ENCODE peak calls at places on chromosome 1, in six cellular contexts. Q, Z, S, U, I and B are unnamed samples.

GRCh38 chr1:109441105-109441504 is 14.9 kb upstream of the PSMA5 start:
- DNase-seq in Q (no peak), Z (no peak), S (no peak), U (no peak), I (no peak), B (no peak)

GRCh38 chr1:29395724-29396437 is 159.6 kb downstream of the PTPRU start:
- DNase-seq in Q (no peak), Z (no peak), S (peak; percentile 2), U (peak; percentile 23), I (no peak), B (no peak)

GRCh38 chr1:107748529-107748928 is 216.5 kb downstream of the VAV3 start:
- DNase-seq in Q (no peak), Z (peak; percentile 3), S (peak; percentile 48), U (no peak), I (no peak), B (no peak)

GRCh38 chr1:15788624-15789301 is 18.7 kb downstream of the UQCRHL start:
- DNase-seq in Q (no peak), Z (no peak), S (no peak), U (no peak), I (no peak), B (no peak)

GRCh38 chr1:197467881-197468280 is 199.8 kb downstream of the CRB1 start:
- DNase-seq in Q (no peak), Z (no peak), S (no peak), U (no peak), I (no peak), B (no peak)

GRCh38 chr1:230758705-230759354 is 11.6 kb downstream of the CAPN9 start:
- DNase-seq in Q (no peak), Z (no peak), S (peak; percentile 49), U (no peak), I (no peak), B (no peak)

GRCh38 chr1:32716312-32717126 is 13.9 kb upstream of the SYNC start:
- DNase-seq in Q (no peak), Z (peak; percentile 65), S (peak; percentile 98), U (no peak), I (no peak), B (no peak)

GRCh38 chr1:166839600-166840308 is 479 bp downstream of the POGK start:
- DNase-seq in Q (peak; percentile 40), Z (peak; percentile 46), S (peak; percentile 71), U (no peak), I (peak; percentile 79), B (no peak)

GRCh38 chr1:37177230-37177864 is 143.0 kb upstream of the GRIK3 start:
- DNase-seq in Q (peak; percentile 57), Z (peak; percentile 14), S (peak; percentile 46), U (no peak), I (no peak), B (no peak)

GRCh38 chr1:19747741-19748140 is 52.0 kb downstream of the TMCO4 start:
- DNase-seq in Q (no peak), Z (no peak), S (no peak), U (no peak), I (no peak), B (no peak)

GRCh38 chr1:19752083-19752696 is 47.5 kb downstream of the TMCO4 start:
- DNase-seq in Q (no peak), Z (no peak), S (peak; percentile 68), U (no peak), I (no peak), B (no peak)

GRCh38 chr1:19749685-19750084 is 50.0 kb downstream of the TMCO4 start:
- DNase-seq in Q (no peak), Z (no peak), S (no peak), U (no peak), I (no peak), B (no peak)

GRCh38 chr1:19750882-19751276 is 48.8 kb downstream of the TMCO4 start:
- DNase-seq in Q (no peak), Z (no peak), S (no peak), U (no peak), I (no peak), B (no peak)

DNA sequence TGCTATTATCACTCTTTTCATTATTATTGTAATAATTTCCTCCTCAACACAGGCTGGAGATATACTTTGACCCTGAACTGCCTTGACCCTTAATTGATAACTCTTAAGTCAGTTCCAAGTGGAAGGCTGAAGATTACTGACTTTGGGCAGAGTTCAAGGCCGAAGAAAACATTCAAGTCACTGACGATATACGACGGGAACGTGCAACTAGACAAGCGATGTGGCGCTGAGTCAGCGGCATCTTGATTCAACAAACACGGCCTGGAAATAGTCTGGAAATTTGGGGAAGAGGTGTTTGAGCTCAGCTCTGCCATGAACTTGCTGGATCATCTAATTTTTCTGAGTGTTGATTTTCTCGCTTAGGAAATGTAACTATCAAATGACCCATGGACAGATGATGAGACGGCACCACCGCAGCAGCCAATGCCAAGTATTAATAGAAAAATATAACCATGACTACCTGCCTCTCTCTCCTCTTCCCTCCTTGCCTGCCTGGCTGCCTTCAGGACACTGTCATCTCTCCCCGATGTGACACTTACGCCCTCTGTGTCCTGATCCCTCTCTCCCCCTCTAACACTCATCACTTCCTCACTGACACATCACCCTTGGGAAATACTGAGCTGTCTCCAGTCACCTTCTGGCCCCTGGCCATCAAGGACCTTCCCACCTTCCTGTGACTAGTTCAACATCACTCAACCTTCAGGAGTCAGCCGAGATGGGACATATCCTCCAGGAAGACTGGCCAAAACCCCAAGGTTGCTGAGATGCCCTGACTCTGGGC is 49.4 kb downstream of the TMCO4 start:
- DNase-seq in Q (no peak), Z (no peak), S (no peak), U (no peak), I (no peak), B (no peak)
- TF ChIP-seq CTCF in Q (no peak), Z (no peak), S (no peak), U (no peak), I (no peak), B (no peak)

GRCh38 chr1:46244656-46245371 is 2.7 kb upstream of the RAD54L start:
- DNase-seq in Q (no peak), Z (peak; percentile 47), S (no peak), U (no peak), I (peak; percentile 58), B (no peak)
- TF ChIP-seq CTCF in Q (no peak), Z (peak; percentile 37), S (no peak), U (no peak), I (peak; percentile 51), B (peak; percentile 38)

GRCh38 chr1:118459871-118460270 is 274.8 kb upstream of the SPAG17 start:
- DNase-seq in Q (no peak), Z (no peak), S (no peak), U (no peak), I (no peak), B (no peak)

GRCh38 chr1:118461154-118461553 is 276.1 kb upstream of the SPAG17 start:
- DNase-seq in Q (no peak), Z (no peak), S (no peak), U (no peak), I (no peak), B (no peak)
- TF ChIP-seq CTCF in Q (no peak), Z (no peak), S (no peak), U (no peak), I (no peak), B (no peak)

DNA sequence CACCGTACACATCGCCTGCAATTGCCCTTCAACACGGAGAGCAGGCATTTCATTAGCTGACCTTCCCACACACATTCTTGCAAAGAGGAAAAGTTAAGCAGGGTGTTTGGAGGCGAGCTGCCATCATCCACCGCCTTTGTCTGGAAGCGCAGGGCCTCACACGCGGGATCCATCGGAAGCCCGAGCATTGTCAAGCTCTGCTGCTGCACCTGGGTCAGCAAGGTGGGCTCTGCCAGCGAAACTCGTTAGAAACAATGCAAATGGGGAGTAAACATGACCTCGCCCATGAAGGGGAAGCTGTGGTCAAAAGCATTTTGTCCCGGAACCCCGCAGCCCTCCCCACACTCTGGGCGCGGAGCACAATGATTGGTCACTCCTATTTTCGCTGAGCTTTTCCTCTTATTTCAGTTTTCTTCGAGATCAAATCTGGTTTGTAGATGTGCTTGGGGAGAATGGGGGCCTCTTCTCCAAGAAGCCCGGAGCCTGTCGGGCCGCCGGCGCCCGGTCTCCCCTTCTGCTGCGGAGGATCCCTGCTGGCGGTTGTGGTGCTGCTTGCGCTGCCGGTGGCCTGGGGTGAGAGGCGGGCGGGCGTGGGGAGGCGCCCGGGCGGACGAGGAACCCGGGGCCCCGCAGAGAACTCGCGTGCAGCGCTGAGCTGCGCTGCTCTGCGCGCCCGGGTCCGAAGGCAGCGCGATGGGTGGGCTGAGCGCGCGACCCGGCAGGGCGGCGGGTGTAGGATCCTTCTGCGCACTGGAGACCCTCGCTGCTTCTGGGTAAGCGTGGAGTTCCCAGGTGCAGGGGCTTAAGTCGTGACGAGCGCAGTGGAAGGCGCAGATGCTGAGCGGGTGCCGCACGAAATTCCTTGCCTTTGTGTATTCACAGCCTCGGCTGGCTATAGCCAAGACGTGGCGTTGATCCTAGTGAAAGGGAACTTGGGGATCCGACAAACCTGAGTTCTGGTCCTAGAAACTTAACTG is at the start of gene CR1:
- DNase-seq in Q (no peak), Z (no peak), S (peak; percentile 23), U (no peak), I (peak; percentile 74), B (no peak)
- TF ChIP-seq CTCF in Q (no peak), Z (no peak), S (no peak), U (no peak), I (no peak), B (no peak)

GRCh38 chr1:17272641-17273040 is 23.7 kb downstream of the PADI3 start:
- DNase-seq in Q (no peak), Z (no peak), S (no peak), U (no peak), I (no peak), B (no peak)

GRCh38 chr1:17273096-17273495 is 24.2 kb downstream of the PADI3 start:
- DNase-seq in Q (no peak), Z (no peak), S (no peak), U (no peak), I (no peak), B (no peak)

GRCh38 chr1:17276568-17276967 is 27.7 kb downstream of the PADI3 start:
- DNase-seq in Q (no peak), Z (peak; percentile 71), S (no peak), U (no peak), I (no peak), B (no peak)

GRCh38 chr1:17272066-17272465 is 23.2 kb downstream of the PADI3 start:
- DNase-seq in Q (no peak), Z (no peak), S (no peak), U (no peak), I (no peak), B (no peak)

DNA sequence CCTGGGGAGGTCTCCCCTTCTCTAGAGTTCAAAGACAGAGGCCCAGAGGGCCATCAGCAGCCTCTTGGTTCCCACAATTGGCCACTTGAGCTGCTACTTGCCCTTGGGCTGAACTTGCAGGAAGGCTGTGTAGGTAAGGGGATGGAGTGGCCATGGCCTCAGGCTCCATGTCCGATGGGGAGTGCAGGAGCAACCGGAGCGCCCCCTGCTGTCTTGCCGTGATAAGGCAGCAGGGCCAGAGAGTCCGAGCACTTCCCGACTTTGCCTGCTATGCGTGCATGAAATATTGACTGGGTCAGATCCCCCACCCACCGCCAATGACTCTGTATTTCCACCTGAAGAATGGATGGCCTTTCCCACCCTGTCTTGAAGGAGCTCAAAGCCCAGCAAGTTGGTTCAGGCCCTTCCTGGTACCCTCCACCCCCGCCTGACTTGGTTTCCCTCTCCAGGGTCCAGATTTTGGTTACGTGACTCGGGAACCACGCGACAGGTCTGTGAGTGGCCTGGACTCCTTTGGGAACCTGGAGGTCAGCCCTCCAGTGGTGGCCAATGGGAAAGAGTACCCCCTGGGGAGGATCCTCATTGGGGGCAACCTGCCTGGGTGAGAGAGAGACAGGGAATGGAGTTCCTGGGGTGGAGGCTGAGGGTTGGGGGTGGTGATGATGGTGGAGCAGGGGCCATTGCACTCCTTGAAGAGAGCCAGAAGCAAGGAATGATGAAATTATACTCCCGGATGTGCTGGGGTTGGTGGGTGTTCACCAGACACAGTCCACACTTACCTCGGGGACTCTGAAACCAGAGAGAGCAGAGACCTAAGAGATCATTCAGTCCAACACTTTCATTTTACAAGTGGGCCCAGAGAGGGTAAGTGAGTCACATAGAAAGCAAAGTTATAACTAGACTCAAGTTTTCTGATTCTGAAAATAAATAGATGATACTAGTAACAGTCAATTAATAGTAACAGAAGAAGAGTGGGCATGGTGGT is 25.6 kb downstream of the PADI3 start:
- DNase-seq in Q (peak; percentile 16), Z (peak; percentile 76), S (peak; percentile 35), U (no peak), I (no peak), B (no peak)
- TF ChIP-seq CTCF in Q (peak; percentile 31), Z (peak; percentile 57), S (peak; percentile 31), U (no peak), I (peak; percentile 40), B (peak; percentile 68)